ENCODE peak calls at places on chromosomes 3 and 15, in four cellular contexts. O is stromal cell of bone marrow; F is activated CD8-positive, alpha-beta memory T cell treated with anti-CD3 and anti-CD28 coated beads for 48 hours; N is activated CD4-positive, alpha-beta T cell treated with anti-CD3 and anti-CD28 coated beads for 48 hours. P is an unnamed sample.

GRCh38 chr3:177519588-177519987 is 322.3 kb upstream of the TBL1XR1 start:
- DNase-seq in O (no peak), F (no peak), N (no peak), P (no peak)

GRCh38 chr3:187044206-187044605 is 95.1 kb downstream of the RPL39L start:
- DNase-seq in O (no peak), F (no peak), N (no peak), P (no peak)

GRCh38 chr3:114392831-114393230 is 99.0 kb downstream of the TIGIT start:
- DNase-seq in O (no peak), F (no peak), N (no peak), P (no peak)

GRCh38 chr3:13747627-13748026 is 132.2 kb downstream of the WNT7A start:
- DNase-seq in O (no peak), F (no peak), N (no peak), P (no peak)

GRCh38 chr15:81575436-81576123 is 201.6 kb upstream of the TMC3 start:
- DNase-seq in O (no peak), F (no peak), N (no peak), P (peak; percentile 0)

GRCh38 chr3:47890037-47890831 is 87.3 kb downstream of the DHX30 start:
- DNase-seq in O (no peak), F (no peak), N (no peak), P (no peak)

GRCh38 chr15:69515508-69516290 is 63.1 kb downstream of the RPLP1 start:
- DNase-seq in O (no peak), F (no peak), N (no peak), P (no peak)

GRCh38 chr3:9183811-9184463 is 65.5 kb downstream of the SRGAP3 start:
- DNase-seq in O (no peak), F (no peak), N (no peak), P (no peak)

GRCh38 chr15:43287254-43287653 is 20.5 kb upstream of the TGM5 start:
- DNase-seq in O (no peak), F (no peak), N (no peak), P (no peak)

GRCh38 chr15:74653426-74654082 is 37.9 kb downstream of the CLK3 start:
- DNase-seq in O (peak; percentile 47), F (no peak), N (no peak), P (peak; percentile 51)

GRCh38 chr3:95311272-95311671 is 1248.4 kb downstream of the NSUN3 start:
- DNase-seq in O (no peak), F (no peak), N (no peak), P (no peak)

GRCh38 chr15:48459571-48460461 is 128.6 kb downstream of the DUT start:
- DNase-seq in O (peak; percentile 80), F (no peak), N (no peak), P (peak; percentile 76)

GRCh38 chr3:155657161-155657560 is 87.7 kb downstream of the PLCH1 start:
- DNase-seq in O (no peak), F (no peak), N (no peak), P (no peak)

GRCh38 chr3:171904829-171905228 is 61.7 kb downstream of the TMEM212 start:
- DNase-seq in O (no peak), F (no peak), N (no peak), P (peak; percentile 13)

GRCh38 chr3:187205683-187206082 is 8.4 kb downstream of the RTP1 start:
- DNase-seq in O (no peak), F (no peak), N (no peak), P (no peak)

GRCh38 chr3:171049831-171050444 is 23.4 kb upstream of the SLC2A2 start:
- DNase-seq in O (peak; percentile 27), F (no peak), N (peak; percentile 61), P (peak; percentile 74)

GRCh38 chr3:111608378-111608777 is 13.2 kb upstream of the ZBED2 start:
- DNase-seq in O (no peak), F (no peak), N (no peak), P (no peak)

GRCh38 chr3:71102111-71103039 is 481.2 kb downstream of the FOXP1 start:
- DNase-seq in O (peak; percentile 94), F (no peak), N (no peak), P (peak; percentile 77)

GRCh38 chr15:76285241-76285825 is 25.9 kb downstream of the ETFA start:
- DNase-seq in O (no peak), F (no peak), N (no peak), P (peak; percentile 27)

GRCh38 chr3:177529071-177529550 is 331.8 kb upstream of the TBL1XR1 start:
- DNase-seq in O (no peak), F (no peak), N (no peak), P (no peak)

GRCh38 chr3:105195260-105195659 is 171.4 kb upstream of the ALCAM start:
- DNase-seq in O (peak; percentile 48), F (no peak), N (no peak), P (peak; percentile 50)

GRCh38 chr15:38254065-38254883 is 1.6 kb downstream of the SPRED1 start:
- DNase-seq in O (peak; percentile 31), F (no peak), N (peak; percentile 44), P (peak; percentile 71)

GRCh38 chr3:66270314-66270713 is 49.5 kb downstream of the SLC25A26 start:
- DNase-seq in O (no peak), F (no peak), N (no peak), P (no peak)

GRCh38 chr3:63937661-63938651 is 25.8 kb upstream of the SCAANT1 start:
- DNase-seq in O (no peak), F (no peak), N (no peak), P (no peak)

GRCh38 chr3:65605876-65606432 is 432.8 kb downstream of the MAGI1 start:
- DNase-seq in O (no peak), F (no peak), N (no peak), P (peak; percentile 51)

GRCh38 chr3:7074217-7074616 is 213.3 kb downstream of the GRM7 start:
- DNase-seq in O (no peak), F (no peak), N (no peak), P (no peak)

GRCh38 chr3:136042608-136043221 is 77.2 kb downstream of the PPP2R3A start:
- DNase-seq in O (peak; percentile 51), F (no peak), N (no peak), P (peak; percentile 75)

GRCh38 chr3:186109897-186110803 is 1.3 kb upstream of the ETV5 start:
- DNase-seq in O (no peak), F (no peak), N (peak; percentile 12), P (peak; percentile 49)

GRCh38 chr3:10085738-10086137 is 22.3 kb downstream of the FANCD2OS start:
- DNase-seq in O (no peak), F (no peak), N (no peak), P (no peak)

GRCh38 chr3:151890721-151891141 is 17.3 kb downstream of the SUCNR1 start:
- DNase-seq in O (no peak), F (no peak), N (no peak), P (peak; percentile 73)

P was measured in M059J.